ENCODE peak calls at places on chromosomes 5 and 9, in five cellular contexts. S is HCT116, I is LHCN-M2, H is AML-193, L is GM12891. J is an unnamed sample.

GRCh38 chr5:126811515-126812198 is 34.7 kb downstream of the LMNB1 start:
- DNase-seq in L (no peak), S (no peak), H (no peak), I (peak; percentile 14), J (peak; percentile 28)

GRCh38 chr9:70987986-70988385 is 133.4 kb downstream of the TRPM3 start:
- DNase-seq in L (no peak), H (no peak), I (peak; percentile 59), S (no peak), J (no peak)

GRCh38 chr5:73388371-73388684 is 60.2 kb downstream of the FOXD1 start:
- DNase-seq in H (no peak), L (no peak), I (no peak), S (no peak), J (peak; percentile 34)

GRCh38 chr5:177445052-177446016 is 1.3 kb upstream of the PRR7 start:
- DNase-seq in L (no peak), H (no peak), S (no peak), I (no peak), J (no peak)

GRCh38 chr5:2981035-2981434 is 229.6 kb upstream of the IRX2 start:
- DNase-seq in I (no peak), H (no peak), S (no peak), L (no peak), J (no peak)

GRCh38 chr5:103243665-103244064 is 14.9 kb upstream of the MACIR start:
- DNase-seq in I (peak; percentile 18), S (no peak), L (no peak), H (no peak), J (no peak)

GRCh38 chr9:123176949-123177348 is 91.4 kb downstream of the STRBP start:
- DNase-seq in H (no peak), L (no peak), I (no peak), S (no peak), J (no peak)

GRCh38 chr9:131593255-131593820 is 48.0 kb downstream of the PRRT1B start:
- DNase-seq in L (no peak), S (no peak), I (peak; percentile 17), H (no peak), J (peak; percentile 11)

GRCh38 chr5:179165421-179166170 is 105.4 kb downstream of the ZNF354C start:
- DNase-seq in H (no peak), L (no peak), I (no peak), S (no peak), J (no peak)

GRCh38 chr5:34053133-34053532 is 10.1 kb upstream of the C1QTNF3 start:
- DNase-seq in I (peak; percentile 85), L (no peak), H (no peak), S (no peak), J (peak; percentile 68)

GRCh38 chr5:72248352-72249032 is 71.5 kb downstream of the MRPS27 start:
- DNase-seq in S (peak; percentile 71), H (no peak), L (no peak), I (peak; percentile 89), J (peak; percentile 89)

GRCh38 chr5:172796306-172796705 is 25.3 kb upstream of the DUSP1 start:
- DNase-seq in S (no peak), L (no peak), I (no peak), H (no peak), J (no peak)

GRCh38 chr9:127828262-127829031 is 25.8 kb downstream of the FPGS start:
- DNase-seq in H (no peak), S (peak; percentile 41), L (no peak), I (peak; percentile 55), J (no peak)

GRCh38 chr5:93070938-93071337 is 510.1 kb downstream of the NR2F1-AS1 start:
- DNase-seq in I (no peak), H (no peak), L (no peak), S (no peak), J (peak; percentile 20)

GRCh38 chr5:74042559-74043357 is 416.8 kb downstream of the ARHGEF28 start:
- DNase-seq in H (no peak), L (no peak), S (no peak), I (peak; percentile 94), J (peak; percentile 82)

GRCh38 chr5:850511-851006 is at the start of gene ZDHHC11:
- DNase-seq in S (no peak), H (no peak), I (no peak), L (no peak), J (no peak)

GRCh38 chr9:92807031-92807756 is 42.6 kb upstream of the BICD2 start:
- DNase-seq in S (no peak), L (no peak), H (no peak), I (no peak), J (no peak)

GRCh38 chr5:14685757-14686156 is 21.2 kb downstream of the OTULIN start:
- DNase-seq in H (peak; percentile 44), L (no peak), S (peak; percentile 23), I (peak; percentile 57), J (peak; percentile 63)

J was measured in RPMI7951.